ENCODE peak calls at places on chromosome 15, in four cellular contexts. C is amygdala, B is midbrain, S is B cell. Y is an unnamed sample.

GRCh38 chr15:49441816-49442215 is 18.8 kb downstream of the FGF7 start:
- DNase-seq in C (no peak), B (no peak), S (no peak), Y (no peak)

GRCh38 chr15:63818191-63818590 is 15.6 kb downstream of the HERC1 start:
- DNase-seq in C (no peak), B (no peak), S (no peak), Y (no peak)

GRCh38 chr15:99970891-99971330 is 237.7 kb upstream of the LYSMD4 start:
- DNase-seq in C (no peak), B (no peak), S (no peak), Y (no peak)

GRCh38 chr15:37618368-37618767 is 316.1 kb upstream of the TMCO5A start:
- DNase-seq in C (no peak), B (no peak), S (no peak), Y (no peak)

GRCh38 chr15:67931861-67932260 is 92.0 kb upstream of the RNU6-1 start:
- DNase-seq in C (no peak), B (no peak), S (no peak), Y (no peak)

GRCh38 chr15:67194171-67195114 is 60.0 kb downstream of the AAGAB start:
- DNase-seq in C (no peak), B (no peak), S (no peak), Y (no peak)

GRCh38 chr15:98441599-98441998 is 206.7 kb upstream of the IGF1R start:
- DNase-seq in C (no peak), B (no peak), S (no peak), Y (no peak)

GRCh38 chr15:65818927-65819562 is 27.0 kb upstream of the DENND4A start:
- DNase-seq in C (no peak), B (no peak), S (peak), Y (no peak)

GRCh38 chr15:75420698-75421097 is 30.8 kb downstream of the SIN3A start:
- DNase-seq in C (no peak), B (no peak), S (no peak), Y (no peak)

GRCh38 chr15:95948371-95948770 is 382.1 kb upstream of the NR2F2 start:
- DNase-seq in C (no peak), B (no peak), S (no peak), Y (no peak)

GRCh38 chr15:90617668-90618097 is 88.0 kb downstream of the CRTC3 start:
- DNase-seq in C (no peak), B (no peak), S (no peak), Y (no peak)

GRCh38 chr15:97652700-97653167 is 307.8 kb upstream of the ARRDC4 start:
- DNase-seq in C (no peak), B (no peak), S (no peak), Y (no peak)

GRCh38 chr15:99439524-99439835 is 126.3 kb upstream of the MEF2A start:
- DNase-seq in C (no peak), B (no peak), S (no peak), Y (no peak)

GRCh38 chr15:66565731-66566130 is at the start of gene LCTL:
- DNase-seq in C (no peak), B (peak), S (no peak), Y (no peak)

GRCh38 chr15:101517504-101517903 is 28.0 kb upstream of the PCSK6 start:
- DNase-seq in C (no peak), B (no peak), S (no peak), Y (no peak)

GRCh38 chr15:45442497-45443135 is 64.3 kb upstream of the GATM start:
- DNase-seq in C (no peak), B (no peak), S (no peak), Y (no peak)

GRCh38 chr15:58616171-58616570 is 133.3 kb downstream of the ADAM10 start:
- DNase-seq in C (no peak), B (no peak), S (no peak), Y (no peak)

GRCh38 chr15:46120713-46121112 is 485.9 kb downstream of the SQOR start:
- DNase-seq in C (no peak), B (no peak), S (no peak), Y (no peak)

GRCh38 chr15:76239786-76240185 is 71.5 kb downstream of the ETFA start:
- DNase-seq in C (no peak), B (no peak), S (no peak), Y (no peak)

GRCh38 chr15:55937040-55937439 is 56.4 kb downstream of the NEDD4 start:
- DNase-seq in C (no peak), B (no peak), S (no peak), Y (no peak)

GRCh38 chr15:59307164-59307535 is 65.5 kb downstream of the MYO1E start:
- DNase-seq in C (no peak), B (peak), S (no peak), Y (no peak)

GRCh38 chr15:92527197-92527596 is 128.4 kb downstream of the FAM174B start:
- DNase-seq in C (no peak), B (no peak), S (no peak), Y (no peak)

GRCh38 chr15:89325039-89325803 is 9.4 kb downstream of the POLG start:
- DNase-seq in C (no peak), B (no peak), S (no peak), Y (no peak)

GRCh38 chr15:50058231-50058630 is 60.8 kb downstream of the ATP8B4 start:
- DNase-seq in C (no peak), B (peak), S (no peak), Y (no peak)

GRCh38 chr15:63041982-63042878 is at the start of gene TPM1:
- DNase-seq in C (no peak), B (no peak), S (peak), Y (no peak)

GRCh38 chr15:48858401-48858800 is 19.5 kb upstream of the EID1 start:
- DNase-seq in C (no peak), B (no peak), S (no peak), Y (no peak)

GRCh38 chr15:57626713-57627440 is 35.2 kb downstream of the MYZAP start:
- DNase-seq in C (no peak), B (no peak), S (no peak), Y (no peak)

GRCh38 chr15:48536681-48537091 is 108.8 kb downstream of the FBN1 start:
- DNase-seq in C (no peak), B (no peak), S (no peak), Y (no peak)

GRCh38 chr15:67745059-67745993 is 80.0 kb upstream of the SKOR1 start:
- DNase-seq in C (no peak), B (no peak), S (no peak), Y (no peak)

GRCh38 chr15:90037510-90037860 is 36.4 kb downstream of the ZNF710 start:
- DNase-seq in C (no peak), B (no peak), S (no peak), Y (no peak)

GRCh38 chr15:93866441-93866840 is 364.9 kb upstream of the MCTP2 start:
- DNase-seq in C (no peak), B (no peak), S (no peak), Y (no peak)

GRCh38 chr15:70856884-70857546 is 3.1 kb upstream of the LARP6 start:
- DNase-seq in C (no peak), B (peak), S (no peak), Y (no peak)

GRCh38 chr15:91302588-91303439 is 202.8 kb downstream of the SV2B start:
- DNase-seq in C (no peak), B (peak), S (peak), Y (no peak)

GRCh38 chr15:50906954-50907865 is 1.3 kb upstream of the AP4E1 start:
- DNase-seq in C (no peak), B (no peak), S (peak), Y (peak)

GRCh38 chr15:71526061-71526460 is 284.3 kb upstream of the NR2E3 start:
- DNase-seq in C (no peak), B (no peak), S (no peak), Y (no peak)

GRCh38 chr15:77985031-77985930 is 92.2 kb downstream of the TBC1D2B start:
- DNase-seq in C (no peak), B (no peak), S (no peak), Y (no peak)

GRCh38 chr15:99454107-99454809 is 111.5 kb upstream of the MEF2A start:
- DNase-seq in C (no peak), B (no peak), S (no peak), Y (no peak)

GRCh38 chr15:40081691-40082194 is 26.9 kb downstream of the BMF start:
- DNase-seq in C (peak), B (peak), S (no peak), Y (no peak)

GRCh38 chr15:68228143-68228970 is 1.2 kb downstream of the CLN6 start:
- DNase-seq in C (no peak), B (no peak), S (no peak), Y (no peak)

Y was measured in T-helper 9 cell.